ENCODE peak calls at places on chromosomes 7 and 10, in ten cellular contexts. Q is tibial nerve; D is heart left ventricle; Z is NCI-H2171; C is hepatocyte; T is anterior cingulate cortex; G is CD4-positive, alpha-beta T cell; F is HTR-8/SVneo; M is NCI-H187; Y is left cardiac atrium. X is an unnamed sample.

GRCh38 chr10:62811159-62811875 is 4.8 kb downstream of the EGR2 start:
- DNase-seq in Y (no peak), G (no peak), T (no peak), C (no peak), D (no peak), F (no peak), Z (no peak), M (no peak), Q (no peak), X (no peak)

GRCh38 chr10:1499344-1499957 is 237.9 kb downstream of the ADARB2 start:
- DNase-seq in D (no peak), Q (no peak), G (no peak), Z (no peak), Y (no peak), C (no peak), M (no peak), T (no peak), F (no peak), X (no peak)

GRCh38 chr7:81630600-81630999 is 139.2 kb downstream of the HGF start:
- DNase-seq in G (no peak), D (no peak), C (no peak), Y (no peak), Q (no peak), T (no peak), F (no peak), Z (no peak), M (no peak), X (no peak)

GRCh38 chr10:119973261-119973660 is 80.7 kb downstream of the SEC23IP start:
- DNase-seq in Z (no peak), C (no peak), M (no peak), Q (no peak), G (no peak), F (no peak), T (no peak), D (no peak), Y (no peak), X (no peak)

GRCh38 chr7:101121996-101122932 is 4.6 kb upstream of the SERPINE1 start:
- DNase-seq in D (peak), Y (peak), T (no peak), G (no peak), F (no peak), Q (peak), C (peak), Z (no peak), M (no peak), X (no peak)

GRCh38 chr10:6737758-6738463 is 157.8 kb upstream of the PRKCQ start:
- DNase-seq in F (peak), G (no peak), C (peak), T (no peak), M (no peak), Q (no peak), Y (no peak), D (no peak), Z (no peak), X (no peak)

GRCh38 chr10:78331391-78331922 is 297.8 kb downstream of the RPS24 start:
- DNase-seq in F (no peak), C (no peak), Y (peak), Z (no peak), D (peak), Q (no peak), G (no peak), T (no peak), M (no peak), X (no peak)

GRCh38 chr10:2985729-2986232 is 81.6 kb upstream of the PFKP start:
- DNase-seq in Y (peak), Q (no peak), D (no peak), T (no peak), Z (no peak), G (no peak), F (peak), C (peak), M (no peak), X (peak)

GRCh38 chr10:57096044-57096443 is 735.0 kb upstream of the ZWINT start:
- DNase-seq in D (no peak), M (no peak), G (no peak), F (no peak), T (no peak), Y (no peak), Z (no peak), Q (no peak), C (no peak), X (no peak)

GRCh38 chr7:90297118-90297517 is 24.0 kb downstream of the FAM237B start:
- DNase-seq in G (no peak), F (no peak), Y (no peak), C (no peak), T (no peak), Q (no peak), D (no peak), Z (no peak), M (no peak), X (no peak)

GRCh38 chr10:117413928-117414618 is 38.8 kb upstream of the PDZD8 start:
- DNase-seq in F (no peak), T (no peak), Z (no peak), D (no peak), G (no peak), M (no peak), Q (no peak), C (no peak), Y (no peak), X (no peak)

GRCh38 chr7:126574276-126574675 is 678.5 kb downstream of the GRM8 start:
- DNase-seq in Z (no peak), G (no peak), C (peak), M (no peak), T (no peak), D (no peak), Q (no peak), Y (no peak), F (peak), X (no peak)

GRCh38 chr7:139094030-139094429 is 15.5 kb downstream of the ZC3HAV1 start:
- DNase-seq in T (no peak), F (no peak), Z (no peak), M (no peak), Y (no peak), G (no peak), D (no peak), C (no peak), Q (no peak), X (no peak)

GRCh38 chr10:91201213-91201996 is 19.1 kb upstream of the PCGF5 start:
- DNase-seq in M (no peak), Y (no peak), G (no peak), C (no peak), T (no peak), Z (no peak), Q (no peak), F (no peak), D (no peak), X (no peak)

GRCh38 chr7:20786779-20787651 is at the start of gene SP8:
- DNase-seq in T (no peak), F (no peak), Q (no peak), M (peak), Z (peak), D (no peak), G (no peak), Y (peak), C (peak), X (peak)

GRCh38 chr7:5681979-5682546 is 99.4 kb downstream of the RNF216 start:
- DNase-seq in Z (no peak), C (no peak), T (no peak), M (no peak), Y (no peak), Q (no peak), G (no peak), F (no peak), D (no peak), X (no peak)

X was measured in DMS79.